ENCODE peak calls at places on chromosomes 6 and 20, in seven cellular contexts. One of them, this sample, is unnamed.

GRCh38 chr20:23826541-23827018 is at the start of gene CST2:
- DNase-seq in PC-9: peak
- DNase-seq in tibial nerve: no peak
- DNase-seq in endothelial cell: no peak
- DNase-seq in fibroblast of pulmonary artery: no peak
- DNase-seq in WTC11: no peak
- DNase-seq in hepatocyte: no peak
- DNase-seq in this sample: no peak

GRCh38 chr6:72616406-72617015 is 5.4 kb upstream of the KCNQ5 start:
- DNase-seq in PC-9: no peak
- DNase-seq in tibial nerve: no peak
- DNase-seq in endothelial cell: no peak
- DNase-seq in fibroblast of pulmonary artery: peak
- DNase-seq in WTC11: no peak
- DNase-seq in hepatocyte: peak
- DNase-seq in this sample: no peak

GRCh38 chr6:142929751-142930358 is 15.1 kb downstream of the HIVEP2 start:
- DNase-seq in PC-9: no peak
- DNase-seq in tibial nerve: no peak
- DNase-seq in endothelial cell: no peak
- DNase-seq in fibroblast of pulmonary artery: peak
- DNase-seq in WTC11: no peak
- DNase-seq in hepatocyte: no peak
- DNase-seq in this sample: no peak

GRCh38 chr20:4858000-4858399 is 136.3 kb downstream of the PRND start:
- DNase-seq in PC-9: no peak
- DNase-seq in tibial nerve: no peak
- DNase-seq in endothelial cell: no peak
- DNase-seq in fibroblast of pulmonary artery: no peak
- DNase-seq in WTC11: no peak
- DNase-seq in hepatocyte: no peak
- DNase-seq in this sample: peak

GRCh38 chr6:56637640-56638039 is 5.0 kb downstream of the DST start:
- DNase-seq in PC-9: no peak
- DNase-seq in tibial nerve: no peak
- DNase-seq in endothelial cell: no peak
- DNase-seq in fibroblast of pulmonary artery: peak
- DNase-seq in WTC11: no peak
- DNase-seq in hepatocyte: peak
- DNase-seq in this sample: no peak

GRCh38 chr6:96877151-96877550 is 20.5 kb downstream of the NDUFAF4 start:
- DNase-seq in PC-9: no peak
- DNase-seq in tibial nerve: no peak
- DNase-seq in endothelial cell: no peak
- DNase-seq in fibroblast of pulmonary artery: no peak
- DNase-seq in WTC11: no peak
- DNase-seq in hepatocyte: no peak
- DNase-seq in this sample: no peak

GRCh38 chr6:16596890-16597331 is 164.3 kb downstream of the ATXN1 start:
- DNase-seq in PC-9: no peak
- DNase-seq in tibial nerve: no peak
- DNase-seq in endothelial cell: no peak
- DNase-seq in fibroblast of pulmonary artery: no peak
- DNase-seq in WTC11: no peak
- DNase-seq in hepatocyte: no peak
- DNase-seq in this sample: no peak

GRCh38 chr20:19995220-19995863 is 21.8 kb upstream of the NAA20 start:
- DNase-seq in PC-9: no peak
- DNase-seq in tibial nerve: no peak
- DNase-seq in endothelial cell: no peak
- DNase-seq in fibroblast of pulmonary artery: peak
- DNase-seq in WTC11: no peak
- DNase-seq in hepatocyte: peak
- DNase-seq in this sample: no peak

GRCh38 chr20:4710106-4710475 is 11.6 kb upstream of the PRND start:
- DNase-seq in PC-9: no peak
- DNase-seq in tibial nerve: no peak
- DNase-seq in endothelial cell: no peak
- DNase-seq in fibroblast of pulmonary artery: no peak
- DNase-seq in WTC11: no peak
- DNase-seq in hepatocyte: no peak
- DNase-seq in this sample: peak

GRCh38 chr6:71043902-71044301 is 87.0 kb upstream of the B3GAT2 start:
- DNase-seq in PC-9: no peak
- DNase-seq in tibial nerve: no peak
- DNase-seq in endothelial cell: no peak
- DNase-seq in fibroblast of pulmonary artery: peak
- DNase-seq in WTC11: no peak
- DNase-seq in hepatocyte: no peak
- DNase-seq in this sample: no peak

GRCh38 chr6:53630533-53631269 is 34.9 kb downstream of the KLHL31 start:
- DNase-seq in PC-9: no peak
- DNase-seq in tibial nerve: no peak
- DNase-seq in endothelial cell: no peak
- DNase-seq in fibroblast of pulmonary artery: no peak
- DNase-seq in WTC11: no peak
- DNase-seq in hepatocyte: no peak
- DNase-seq in this sample: no peak

GRCh38 chr6:159602370-159603185 is 90.5 kb downstream of the SOD2 start:
- DNase-seq in PC-9: no peak
- DNase-seq in tibial nerve: no peak
- DNase-seq in endothelial cell: no peak
- DNase-seq in fibroblast of pulmonary artery: no peak
- DNase-seq in WTC11: no peak
- DNase-seq in hepatocyte: no peak
- DNase-seq in this sample: no peak

GRCh38 chr6:159604443-159604956 is 88.5 kb downstream of the SOD2 start:
- DNase-seq in PC-9: no peak
- DNase-seq in tibial nerve: no peak
- DNase-seq in endothelial cell: no peak
- DNase-seq in fibroblast of pulmonary artery: no peak
- DNase-seq in WTC11: no peak
- DNase-seq in hepatocyte: no peak
- DNase-seq in this sample: no peak

GRCh38 chr6:159606786-159607185 is 86.3 kb downstream of the SOD2 start:
- DNase-seq in PC-9: no peak
- DNase-seq in tibial nerve: no peak
- DNase-seq in endothelial cell: no peak
- DNase-seq in fibroblast of pulmonary artery: no peak
- DNase-seq in WTC11: no peak
- DNase-seq in hepatocyte: no peak
- DNase-seq in this sample: no peak

DNA sequence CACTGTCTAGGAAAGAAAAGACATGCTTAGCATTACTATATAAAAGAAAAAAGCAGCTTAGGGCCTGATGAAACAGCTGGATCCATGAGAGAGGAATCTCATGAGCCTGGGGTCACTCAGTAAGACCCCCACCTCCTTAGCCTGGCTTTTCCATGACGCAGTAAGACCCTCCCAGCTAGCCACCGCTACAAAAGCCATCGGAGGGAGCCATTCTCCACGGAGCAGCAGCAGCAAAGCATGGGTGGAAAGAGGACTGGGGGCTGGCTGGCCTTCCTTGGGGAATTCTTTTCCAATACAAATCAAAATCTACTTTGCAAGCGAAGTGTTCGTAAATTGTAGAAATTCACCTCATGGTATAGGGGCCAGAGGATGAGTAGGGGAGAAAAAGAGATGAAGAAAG is 91.8 kb downstream of the SOD2 start:
- DNase-seq in PC-9: no peak
- DNase-seq in tibial nerve: no peak
- DNase-seq in endothelial cell: no peak
- DNase-seq in fibroblast of pulmonary artery: no peak
- DNase-seq in WTC11: no peak
- DNase-seq in hepatocyte: no peak
- DNase-seq in this sample: no peak
- TF ChIP-seq CTCF in PC-9: no peak
- TF ChIP-seq CTCF in tibial nerve: no peak
- TF ChIP-seq CTCF in endothelial cell: no peak
- TF ChIP-seq CTCF in fibroblast of pulmonary artery: no peak
- TF ChIP-seq CTCF in WTC11: no peak
- TF ChIP-seq CTCF in hepatocyte: no peak
- TF ChIP-seq CTCF in this sample: no peak

GRCh38 chr20:57124800-57125399 is 141.5 kb downstream of the BMP7 start:
- DNase-seq in PC-9: no peak
- DNase-seq in tibial nerve: no peak
- DNase-seq in endothelial cell: no peak
- DNase-seq in fibroblast of pulmonary artery: no peak
- DNase-seq in WTC11: no peak
- DNase-seq in hepatocyte: peak
- DNase-seq in this sample: no peak
- TF ChIP-seq CTCF in PC-9: no peak
- TF ChIP-seq CTCF in tibial nerve: no peak
- TF ChIP-seq CTCF in endothelial cell: no peak
- TF ChIP-seq CTCF in fibroblast of pulmonary artery: no peak
- TF ChIP-seq CTCF in WTC11: no peak
- TF ChIP-seq CTCF in hepatocyte: no peak
- TF ChIP-seq CTCF in this sample: no peak

GRCh38 chr20:47220161-47220582 is 136.3 kb downstream of the ZMYND8 start:
- DNase-seq in PC-9: peak
- DNase-seq in tibial nerve: no peak
- DNase-seq in endothelial cell: peak
- DNase-seq in fibroblast of pulmonary artery: peak
- DNase-seq in WTC11: peak
- DNase-seq in hepatocyte: no peak
- DNase-seq in this sample: no peak
- TF ChIP-seq CTCF in PC-9: peak
- TF ChIP-seq CTCF in tibial nerve: no peak
- TF ChIP-seq CTCF in endothelial cell: peak
- TF ChIP-seq CTCF in fibroblast of pulmonary artery: peak
- TF ChIP-seq CTCF in WTC11: peak
- TF ChIP-seq CTCF in hepatocyte: peak
- TF ChIP-seq CTCF in this sample: peak

DNA sequence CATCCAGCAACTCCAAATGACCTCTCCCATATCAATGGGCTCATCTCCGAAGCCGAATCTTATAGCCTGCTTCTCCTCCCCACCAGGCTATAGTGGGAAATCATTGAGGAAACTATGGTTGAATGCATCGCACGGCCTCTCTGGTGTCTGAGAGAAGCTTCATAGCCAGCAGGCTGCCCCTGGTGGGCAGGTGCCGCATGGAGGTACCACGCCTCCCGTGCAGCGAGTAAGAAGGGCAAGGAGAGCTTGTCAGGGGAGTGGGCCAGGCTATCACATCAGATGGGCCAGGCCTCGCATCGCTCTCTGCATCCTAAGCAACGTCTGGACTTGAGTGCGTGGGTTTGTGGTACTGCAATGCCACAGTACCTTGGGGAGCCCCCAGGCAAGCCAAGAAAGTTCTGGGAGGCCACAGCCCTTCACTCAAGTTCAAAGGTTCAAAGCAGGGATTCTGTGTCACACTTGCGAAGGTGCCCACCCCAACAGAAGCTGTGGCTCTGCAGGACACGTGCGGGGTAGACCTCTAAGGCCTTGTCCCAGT is 8.6 kb upstream of the IRF4 start:
- DNase-seq in PC-9: no peak
- DNase-seq in tibial nerve: no peak
- DNase-seq in endothelial cell: no peak
- DNase-seq in fibroblast of pulmonary artery: no peak
- DNase-seq in WTC11: no peak
- DNase-seq in hepatocyte: no peak
- DNase-seq in this sample: no peak
- TF ChIP-seq CTCF in PC-9: no peak
- TF ChIP-seq CTCF in tibial nerve: no peak
- TF ChIP-seq CTCF in endothelial cell: no peak
- TF ChIP-seq CTCF in fibroblast of pulmonary artery: no peak
- TF ChIP-seq CTCF in WTC11: no peak
- TF ChIP-seq CTCF in hepatocyte: no peak
- TF ChIP-seq CTCF in this sample: no peak

DNA sequence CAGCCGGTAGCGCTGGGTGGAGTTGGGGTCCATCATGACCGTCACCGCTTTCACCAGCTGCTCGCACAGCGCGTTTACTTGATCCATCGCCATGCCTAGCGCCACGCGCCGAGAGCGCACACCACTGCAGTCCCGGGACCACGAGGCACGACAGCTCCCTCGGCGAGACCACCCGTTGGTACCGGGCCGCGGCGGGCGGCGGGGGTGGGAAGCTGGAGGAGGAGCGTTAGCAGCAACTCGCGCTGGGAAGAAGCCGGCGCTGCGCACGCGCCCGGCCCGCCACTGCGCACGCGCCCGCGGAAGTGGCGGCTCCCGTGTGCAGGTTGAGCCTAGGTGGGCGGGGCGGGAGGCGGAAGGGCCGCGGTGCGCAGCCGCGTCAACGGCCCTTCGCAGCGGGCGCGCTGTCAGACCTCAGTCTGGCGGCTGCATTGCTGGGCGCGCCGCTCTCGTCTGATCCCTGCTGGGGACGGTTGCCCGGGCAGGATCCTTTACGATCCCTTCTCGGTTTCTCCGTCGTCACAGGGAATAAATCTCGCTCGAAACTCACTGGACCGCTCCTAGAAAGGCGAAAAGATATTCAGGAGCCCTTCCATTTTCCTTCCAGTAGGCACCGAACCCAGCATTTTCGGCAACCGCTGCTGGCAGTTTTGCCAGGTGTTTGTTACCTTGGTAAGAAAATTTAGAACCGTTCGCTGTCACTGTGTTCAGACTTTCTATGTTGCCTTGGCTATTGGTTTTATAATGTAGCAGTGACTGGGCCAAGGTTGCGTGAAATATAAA is at the start of the genes POLH and XPO5:
- DNase-seq in PC-9: peak
- DNase-seq in tibial nerve: peak
- DNase-seq in endothelial cell: peak
- DNase-seq in fibroblast of pulmonary artery: peak
- DNase-seq in WTC11: peak
- DNase-seq in hepatocyte: peak
- DNase-seq in this sample: peak
- TF ChIP-seq CTCF in PC-9: no peak
- TF ChIP-seq CTCF in tibial nerve: no peak
- TF ChIP-seq CTCF in endothelial cell: no peak
- TF ChIP-seq CTCF in fibroblast of pulmonary artery: no peak
- TF ChIP-seq CTCF in WTC11: no peak
- TF ChIP-seq CTCF in hepatocyte: no peak
- TF ChIP-seq CTCF in this sample: peak

GRCh38 chr6:82178084-82178758 is 69.3 kb downstream of the IBTK start:
- DNase-seq in PC-9: no peak
- DNase-seq in tibial nerve: no peak
- DNase-seq in endothelial cell: no peak
- DNase-seq in fibroblast of pulmonary artery: peak
- DNase-seq in WTC11: no peak
- DNase-seq in hepatocyte: no peak
- DNase-seq in this sample: no peak
- TF ChIP-seq CTCF in PC-9: peak
- TF ChIP-seq CTCF in tibial nerve: no peak
- TF ChIP-seq CTCF in endothelial cell: no peak
- TF ChIP-seq CTCF in fibroblast of pulmonary artery: peak
- TF ChIP-seq CTCF in WTC11: no peak
- TF ChIP-seq CTCF in hepatocyte: peak
- TF ChIP-seq CTCF in this sample: peak

DNA sequence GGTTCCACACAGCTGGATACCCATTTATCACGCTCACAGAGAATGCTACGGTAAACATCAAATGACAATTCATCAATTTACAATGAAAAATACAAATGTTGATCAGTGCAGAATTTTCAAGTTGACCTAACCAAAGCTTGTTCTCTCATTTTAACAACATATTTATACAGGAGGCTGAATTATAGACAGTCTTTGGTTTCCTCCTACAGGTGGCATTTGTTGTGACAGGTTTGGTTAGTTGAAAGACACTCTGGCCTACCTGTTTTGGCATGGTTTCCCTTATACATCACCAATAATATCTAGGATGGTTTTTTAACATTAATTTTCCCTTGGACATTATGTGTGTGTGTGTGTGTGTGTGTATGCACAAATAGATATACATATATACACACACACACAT is 642.5 kb upstream of the MMS22L start:
- DNase-seq in PC-9: no peak
- DNase-seq in tibial nerve: no peak
- DNase-seq in endothelial cell: no peak
- DNase-seq in fibroblast of pulmonary artery: no peak
- DNase-seq in WTC11: no peak
- DNase-seq in hepatocyte: no peak
- DNase-seq in this sample: no peak
- TF ChIP-seq CTCF in PC-9: peak
- TF ChIP-seq CTCF in tibial nerve: no peak
- TF ChIP-seq CTCF in endothelial cell: no peak
- TF ChIP-seq CTCF in fibroblast of pulmonary artery: no peak
- TF ChIP-seq CTCF in WTC11: no peak
- TF ChIP-seq CTCF in hepatocyte: no peak
- TF ChIP-seq CTCF in this sample: peak

This sample was measured in osteocyte.